ENCODE peak calls at places on chromosomes 11 and 22, in five cellular contexts. One of them, this sample, is unnamed. For H3K4me1, the result is how much of the 10 kb centered on the place peaks cover.

GRCh38 chr11:66848671-66849500 is 5.6 kb downstream of the RCE1 start:
- DNase-seq in lower lobe of right lung: no peak
- DNase-seq in stomach: peak
- DNase-seq in heart left ventricle: no peak
- DNase-seq in tibial artery: peak
- DNase-seq in this sample: peak

GRCh38 chr11:37946155-37946766 is 1348.2 kb upstream of the RAG2 start:
- DNase-seq in stomach: peak
- DNase-seq in tibial artery: no peak
- DNase-seq in heart left ventricle: no peak
- DNase-seq in lower lobe of right lung: no peak
- DNase-seq in this sample: peak

GRCh38 chr11:126978155-126978554 is 22.4 kb downstream of the KIRREL3 start:
- DNase-seq in tibial artery: no peak
- DNase-seq in heart left ventricle: no peak
- DNase-seq in stomach: no peak
- DNase-seq in lower lobe of right lung: no peak
- DNase-seq in this sample: no peak

GRCh38 chr11:112797653-112798293 is 163.4 kb upstream of the NCAM1 start:
- DNase-seq in heart left ventricle: no peak
- DNase-seq in stomach: peak
- DNase-seq in lower lobe of right lung: no peak
- DNase-seq in tibial artery: peak
- DNase-seq in this sample: no peak

GRCh38 chr22:24409707-24410106 is 17.7 kb upstream of the ADORA2A start:
- DNase-seq in heart left ventricle: no peak
- DNase-seq in stomach: no peak
- DNase-seq in tibial artery: no peak
- DNase-seq in lower lobe of right lung: no peak
- DNase-seq in this sample: no peak

GRCh38 chr11:133338588-133338987 is 193.7 kb downstream of the OPCML start:
- DNase-seq in tibial artery: no peak
- DNase-seq in lower lobe of right lung: no peak
- DNase-seq in stomach: no peak
- DNase-seq in heart left ventricle: no peak
- DNase-seq in this sample: no peak

GRCh38 chr22:35984776-35985175 is 43.8 kb downstream of the RBFOX2 start:
- DNase-seq in stomach: no peak
- DNase-seq in tibial artery: no peak
- DNase-seq in heart left ventricle: no peak
- DNase-seq in lower lobe of right lung: no peak
- DNase-seq in this sample: no peak

GRCh38 chr11:70029115-70029830 is 48.8 kb upstream of the ANO1 start:
- DNase-seq in tibial artery: no peak
- DNase-seq in stomach: no peak
- DNase-seq in heart left ventricle: no peak
- DNase-seq in lower lobe of right lung: no peak
- DNase-seq in this sample: no peak

GRCh38 chr11:45371251-45371749 is 85.2 kb upstream of the SYT13 start:
- DNase-seq in tibial artery: peak
- DNase-seq in stomach: peak
- DNase-seq in heart left ventricle: peak
- DNase-seq in lower lobe of right lung: peak
- DNase-seq in this sample: peak

GRCh38 chr11:113305440-113306336 is 8.7 kb upstream of the TTC12 start:
- DNase-seq in lower lobe of right lung: peak
- DNase-seq in heart left ventricle: peak
- DNase-seq in stomach: peak
- DNase-seq in tibial artery: peak
- DNase-seq in this sample: peak

GRCh38 chr11:32173435-32173834 is 82.6 kb downstream of the RCN1 start:
- DNase-seq in lower lobe of right lung: peak
- DNase-seq in heart left ventricle: peak
- DNase-seq in tibial artery: peak
- DNase-seq in stomach: peak
- DNase-seq in this sample: peak

GRCh38 chr11:74926304-74927030 is 22.4 kb downstream of the XRRA1 start:
- DNase-seq in lower lobe of right lung: no peak
- DNase-seq in stomach: no peak
- DNase-seq in tibial artery: no peak
- DNase-seq in heart left ventricle: no peak
- DNase-seq in this sample: no peak

GRCh38 chr11:74011360-74012071 is 2.6 kb upstream of the UCP3 start:
- DNase-seq in heart left ventricle: no peak
- DNase-seq in stomach: no peak
- DNase-seq in lower lobe of right lung: no peak
- DNase-seq in tibial artery: no peak
- DNase-seq in this sample: no peak

GRCh38 chr11:10325398-10326079 is 20.7 kb downstream of the ADM start:
- DNase-seq in lower lobe of right lung: no peak
- DNase-seq in heart left ventricle: no peak
- DNase-seq in stomach: no peak
- DNase-seq in tibial artery: no peak
- DNase-seq in this sample: no peak

GRCh38 chr11:30653606-30654005 is 67.5 kb upstream of the MPPED2 start:
- DNase-seq in lower lobe of right lung: no peak
- DNase-seq in stomach: no peak
- DNase-seq in tibial artery: no peak
- DNase-seq in heart left ventricle: no peak
- DNase-seq in this sample: no peak

GRCh38 chr11:65492387-65492636 is 6.5 kb upstream of the MALAT1 start:
- DNase-seq in heart left ventricle: no peak
- DNase-seq in lower lobe of right lung: no peak
- DNase-seq in tibial artery: no peak
- DNase-seq in stomach: no peak
- DNase-seq in this sample: no peak

GRCh38 chr11:92685049-92685448 is 284.4 kb upstream of the MTNR1B start:
- DNase-seq in stomach: no peak
- DNase-seq in tibial artery: no peak
- DNase-seq in lower lobe of right lung: no peak
- DNase-seq in heart left ventricle: no peak
- DNase-seq in this sample: no peak

GRCh38 chr11:13942908-13943505 is 19.5 kb upstream of the SPON1 start:
- DNase-seq in tibial artery: no peak
- DNase-seq in stomach: no peak
- DNase-seq in heart left ventricle: no peak
- DNase-seq in lower lobe of right lung: no peak
- DNase-seq in this sample: no peak

GRCh38 chr22:19951351-19951750 is 9.7 kb upstream of the TXNRD2 start:
- DNase-seq in heart left ventricle: peak
- DNase-seq in lower lobe of right lung: peak
- DNase-seq in stomach: no peak
- DNase-seq in tibial artery: no peak
- DNase-seq in this sample: no peak

GRCh38 chr22:21042978-21043855 is 2.5 kb upstream of the LRRC74B start:
- DNase-seq in stomach: no peak
- DNase-seq in tibial artery: no peak
- DNase-seq in lower lobe of right lung: peak
- DNase-seq in heart left ventricle: no peak
- DNase-seq in this sample: no peak

GRCh38 chr11:1194231-1194976 is 28.5 kb upstream of the MUC5B start:
- DNase-seq in heart left ventricle: no peak
- DNase-seq in lower lobe of right lung: peak
- DNase-seq in tibial artery: peak
- DNase-seq in stomach: peak
- DNase-seq in this sample: peak

DNA sequence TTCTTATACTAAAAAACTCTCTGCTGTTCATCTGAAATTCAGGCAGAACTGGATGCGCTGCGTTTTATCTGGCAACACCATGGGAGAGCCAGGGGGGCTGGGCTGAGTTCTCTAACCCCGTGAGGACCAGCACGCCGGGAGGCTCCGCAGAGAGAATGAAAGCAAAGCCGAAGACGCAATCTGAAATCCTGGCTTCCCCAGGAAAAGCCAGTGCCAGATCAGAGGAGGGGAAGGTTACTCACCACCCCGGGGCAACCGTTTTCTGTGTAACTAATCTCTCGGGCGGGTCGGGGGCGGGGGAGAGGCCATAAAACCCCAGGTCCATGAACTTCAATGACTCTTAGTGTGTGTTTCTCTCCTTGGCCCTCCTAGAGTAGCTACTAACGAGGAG is 99.4 kb downstream of the SHANK2 start:
- DNase-seq in stomach: no peak
- DNase-seq in lower lobe of right lung: no peak
- DNase-seq in heart left ventricle: no peak
- DNase-seq in tibial artery: no peak
- DNase-seq in this sample: peak
- H3K4me3 ChIP-seq in stomach: peak
- H3K4me3 ChIP-seq in lower lobe of right lung: no peak
- H3K4me3 ChIP-seq in heart left ventricle: no peak
- H3K4me3 ChIP-seq in tibial artery: no peak
- H3K4me3 ChIP-seq in this sample: no peak

GRCh38 chr22:27488456-27489224 is 312.9 kb downstream of the MN1 start:
- DNase-seq in lower lobe of right lung: no peak
- DNase-seq in stomach: peak
- DNase-seq in heart left ventricle: no peak
- DNase-seq in tibial artery: peak
- DNase-seq in this sample: peak

GRCh38 chr22:27487600-27488450 is 313.7 kb downstream of the MN1 start:
- DNase-seq in stomach: no peak
- DNase-seq in lower lobe of right lung: no peak
- DNase-seq in heart left ventricle: no peak
- DNase-seq in tibial artery: no peak
- DNase-seq in this sample: peak

GRCh38 chr22:27483095-27483798 is 318.3 kb downstream of the MN1 start:
- DNase-seq in stomach: no peak
- DNase-seq in lower lobe of right lung: no peak
- DNase-seq in tibial artery: no peak
- DNase-seq in heart left ventricle: no peak
- DNase-seq in this sample: no peak

GRCh38 chr22:27482414-27482813 is 319.1 kb downstream of the MN1 start:
- DNase-seq in heart left ventricle: no peak
- DNase-seq in tibial artery: no peak
- DNase-seq in lower lobe of right lung: no peak
- DNase-seq in stomach: no peak
- DNase-seq in this sample: no peak

DNA sequence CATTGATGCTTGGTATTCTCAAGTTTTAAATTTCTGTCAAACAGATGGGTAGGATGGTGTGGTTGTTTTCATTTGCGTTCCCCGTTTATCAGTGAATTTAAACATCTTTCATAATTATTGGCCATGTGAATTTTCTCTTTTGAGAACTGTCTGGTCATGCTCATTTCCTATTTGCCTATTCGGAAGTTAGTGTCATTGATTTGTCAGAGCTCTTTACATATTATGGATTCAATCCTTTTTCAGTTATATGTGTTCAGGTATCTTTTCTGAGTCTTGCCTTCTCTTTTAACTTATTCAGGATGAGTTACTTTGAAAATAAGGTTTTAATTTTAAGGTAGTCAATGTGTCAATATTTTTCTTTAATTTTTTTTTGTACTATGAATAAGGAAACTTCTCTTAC is 315.7 kb downstream of the MN1 start:
- DNase-seq in stomach: no peak
- DNase-seq in lower lobe of right lung: no peak
- DNase-seq in heart left ventricle: no peak
- DNase-seq in tibial artery: no peak
- DNase-seq in this sample: no peak
- TF ChIP-seq CTCF in stomach: no peak
- TF ChIP-seq CTCF in lower lobe of right lung: no peak
- TF ChIP-seq CTCF in heart left ventricle: no peak
- TF ChIP-seq CTCF in tibial artery: no peak
- TF ChIP-seq CTCF in this sample: no peak

DNA sequence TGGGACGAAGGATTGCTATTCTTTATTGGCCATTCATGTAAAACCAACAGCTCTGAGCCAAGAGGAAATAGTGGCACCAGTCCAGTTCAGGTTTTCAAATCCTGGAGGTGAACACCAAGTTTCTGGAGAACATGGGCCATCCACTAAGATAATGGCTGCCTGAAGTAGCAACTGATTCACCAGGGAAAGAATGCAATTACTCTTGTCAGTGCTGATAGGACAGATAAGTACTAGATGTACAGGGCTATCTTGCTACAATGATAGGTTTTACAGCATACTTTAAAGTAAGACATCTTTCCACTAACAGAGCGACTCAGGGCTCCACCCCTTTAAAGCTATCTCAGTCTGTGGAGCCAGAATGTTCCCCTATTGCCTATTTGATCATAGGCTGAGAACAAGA is 36.8 kb upstream of the APOA1 start:
- DNase-seq in lower lobe of right lung: no peak
- DNase-seq in stomach: no peak
- DNase-seq in tibial artery: no peak
- DNase-seq in heart left ventricle: no peak
- DNase-seq in this sample: no peak
- H3K4me1 ChIP-seq in lower lobe of right lung: under half
- H3K4me1 ChIP-seq in stomach: under half
- H3K4me1 ChIP-seq in tibial artery: under half
- H3K4me1 ChIP-seq in heart left ventricle: under half
- H3K4me1 ChIP-seq in this sample: under half

GRCh38 chr11:121231576-121232278 is 60.8 kb upstream of the SC5D start:
- DNase-seq in lower lobe of right lung: no peak
- DNase-seq in tibial artery: no peak
- DNase-seq in stomach: peak
- DNase-seq in heart left ventricle: peak
- DNase-seq in this sample: no peak

GRCh38 chr11:121237686-121238658 is 54.6 kb upstream of the SC5D start:
- DNase-seq in lower lobe of right lung: no peak
- DNase-seq in heart left ventricle: no peak
- DNase-seq in stomach: no peak
- DNase-seq in tibial artery: no peak
- DNase-seq in this sample: no peak

GRCh38 chr11:121240650-121241299 is 51.8 kb upstream of the SC5D start:
- DNase-seq in heart left ventricle: no peak
- DNase-seq in tibial artery: no peak
- DNase-seq in lower lobe of right lung: no peak
- DNase-seq in stomach: no peak
- DNase-seq in this sample: no peak

GRCh38 chr11:121235057-121235456 is 57.5 kb upstream of the SC5D start:
- DNase-seq in heart left ventricle: no peak
- DNase-seq in lower lobe of right lung: no peak
- DNase-seq in stomach: no peak
- DNase-seq in tibial artery: no peak
- DNase-seq in this sample: no peak

DNA sequence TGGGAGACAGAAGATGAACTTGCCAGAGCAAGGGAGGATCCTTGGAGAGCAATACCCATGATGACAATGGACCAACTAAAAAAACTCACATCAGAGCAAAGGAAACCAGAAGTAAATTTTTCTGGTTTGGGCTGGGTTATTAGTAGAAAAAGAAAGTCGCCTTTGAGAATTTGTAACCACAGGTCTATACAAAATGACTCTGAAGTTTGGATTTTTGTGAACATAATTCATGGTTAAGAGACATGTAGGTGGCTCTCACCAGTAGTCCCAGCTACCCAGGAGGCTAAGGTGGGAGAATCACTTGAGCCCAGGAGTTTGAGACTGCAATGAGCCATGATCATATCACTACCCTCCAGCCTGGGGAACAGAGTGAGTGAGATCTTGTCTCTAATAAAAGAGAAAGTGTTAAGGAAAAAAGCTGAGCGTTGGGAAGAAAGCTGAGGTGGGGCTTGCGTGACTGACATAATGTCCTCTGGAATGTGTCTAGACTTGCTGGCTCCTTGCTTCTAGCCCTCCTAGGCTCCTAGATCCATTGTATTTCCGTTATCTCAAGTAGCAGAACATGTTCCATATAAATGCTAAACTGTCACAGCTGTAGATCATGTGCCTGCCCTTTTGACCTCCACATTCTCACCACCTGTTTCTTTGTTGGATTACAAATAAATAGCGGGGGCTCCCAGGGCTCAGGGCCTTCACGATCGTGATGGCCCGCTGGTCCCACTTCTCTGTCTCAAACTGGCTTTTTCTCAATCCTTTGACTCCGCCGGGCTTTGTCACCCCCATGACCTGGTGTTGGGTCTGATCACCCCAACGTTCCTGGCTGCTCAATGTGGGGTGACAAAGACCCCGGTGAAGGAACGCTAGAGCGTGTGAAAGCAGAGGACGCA is 56.2 kb upstream of the SC5D start:
- DNase-seq in lower lobe of right lung: no peak
- DNase-seq in heart left ventricle: no peak
- DNase-seq in stomach: no peak
- DNase-seq in tibial artery: no peak
- DNase-seq in this sample: no peak
- H3K4me3 ChIP-seq in lower lobe of right lung: no peak
- H3K4me3 ChIP-seq in heart left ventricle: no peak
- H3K4me3 ChIP-seq in stomach: no peak
- H3K4me3 ChIP-seq in tibial artery: no peak
- H3K4me3 ChIP-seq in this sample: no peak